ENCODE peak calls at places on chromosomes 6 and 20, in four cellular contexts. One of them, this sample, is unnamed.

GRCh38 chr6:20789162-20789561 is 254.9 kb downstream of the CDKAL1 start:
- DNase-seq in right cardiac atrium: no peak
- DNase-seq in GM13976: no peak
- DNase-seq in MCF 10A: peak; percentile 18
- DNase-seq in this sample: no peak

GRCh38 chr6:51640016-51640415 is 447.4 kb downstream of the PKHD1 start:
- DNase-seq in GM13976: no peak
- DNase-seq in MCF 10A: no peak
- DNase-seq in right cardiac atrium: no peak
- DNase-seq in this sample: no peak

GRCh38 chr6:144898741-144899140 is 613.6 kb downstream of the UTRN start:
- DNase-seq in GM13976: no peak
- DNase-seq in MCF 10A: no peak
- DNase-seq in right cardiac atrium: no peak
- DNase-seq in this sample: no peak

GRCh38 chr6:10565913-10566312 is 44.8 kb downstream of the GCNT2 start:
- DNase-seq in MCF 10A: no peak
- DNase-seq in right cardiac atrium: no peak
- DNase-seq in GM13976: no peak
- DNase-seq in this sample: no peak

GRCh38 chr20:34904202-34904621 is 27.8 kb downstream of the ACSS2 start:
- DNase-seq in GM13976: peak; percentile 54
- DNase-seq in MCF 10A: no peak
- DNase-seq in right cardiac atrium: no peak
- DNase-seq in this sample: no peak

GRCh38 chr6:42426191-42426590 is 25.5 kb downstream of the TRERF1 start:
- DNase-seq in right cardiac atrium: no peak
- DNase-seq in GM13976: no peak
- DNase-seq in MCF 10A: no peak
- DNase-seq in this sample: no peak

GRCh38 chr6:137571854-137572253 is 77.7 kb upstream of the OLIG3 start:
- DNase-seq in MCF 10A: peak; percentile 73
- DNase-seq in GM13976: peak; percentile 40
- DNase-seq in right cardiac atrium: no peak
- DNase-seq in this sample: peak; percentile 30

GRCh38 chr6:2848851-2849250 is 7.2 kb upstream of the SERPINB1 start:
- DNase-seq in MCF 10A: no peak
- DNase-seq in right cardiac atrium: no peak
- DNase-seq in GM13976: no peak
- DNase-seq in this sample: no peak

This sample was measured in foreskin keratinocyte.